ENCODE peak calls at places on chromosomes 12 and 14, in four cellular contexts. O is H9, T is trophoblast cell, Q is H1. I is an unnamed sample.
A peak's percentile ranks its signal among the peaks of the same experiment; 100 is the strongest.

GRCh38 chr12:23113781-23114180 is 488.8 kb downstream of the ETNK1 start:
- DNase-seq in T (peak; percentile 59), Q (no peak), O (no peak), I (no peak)

GRCh38 chr12:70845268-70845667 is 75.3 kb downstream of the PTPRR start:
- DNase-seq in T (no peak), Q (no peak), O (no peak), I (no peak)

GRCh38 chr14:75630695-75631452 is 29.8 kb downstream of the ERG28 start:
- DNase-seq in Q (peak; percentile 31), T (peak; percentile 75), O (peak; percentile 89), I (no peak)

GRCh38 chr12:91178139-91178561 is 4.5 kb downstream of the DCN start:
- DNase-seq in O (no peak), Q (no peak), T (peak; percentile 9), I (peak; percentile 62)

GRCh38 chr12:14904854-14905253 is 19.2 kb upstream of the MGP start:
- DNase-seq in Q (no peak), O (no peak), T (no peak), I (no peak)

GRCh38 chr14:105087963-105088811 is 23.0 kb upstream of the GPR132 start:
- DNase-seq in T (peak; percentile 95), O (peak; percentile 65), Q (no peak), I (peak; percentile 74)

GRCh38 chr14:53151523-53151866 is 1.6 kb downstream of the DDHD1 start:
- DNase-seq in Q (no peak), O (no peak), T (no peak), I (no peak)

GRCh38 chr14:57918791-57919190 is 52.9 kb upstream of the SLC35F4 start:
- DNase-seq in T (no peak), O (no peak), Q (no peak), I (no peak)

GRCh38 chr12:52870361-52871290 is 21.8 kb upstream of the KRT78 start:
- DNase-seq in T (peak; percentile 65), Q (no peak), O (peak; percentile 88), I (peak; percentile 25)

GRCh38 chr12:54398995-54399793 is 14.7 kb upstream of the ZNF385A start:
- DNase-seq in T (peak; percentile 95), O (peak; percentile 94), Q (no peak), I (peak; percentile 78)

GRCh38 chr14:104794641-104795467 is 694 bp downstream of the AKT1 start:
- DNase-seq in Q (no peak), T (no peak), O (peak; percentile 49), I (peak; percentile 19)

GRCh38 chr12:25689996-25690501 is 137.0 kb upstream of the LMNTD1 start:
- DNase-seq in Q (no peak), T (no peak), O (no peak), I (no peak)

GRCh38 chr14:100810861-100811461 is 15.0 kb upstream of the MEG3 start:
- DNase-seq in Q (no peak), O (no peak), T (no peak), I (no peak)

GRCh38 chr12:52186135-52186840 is 5.5 kb downstream of the KRT80 start:
- DNase-seq in T (peak; percentile 58), Q (no peak), O (peak; percentile 65), I (peak; percentile 87)

GRCh38 chr12:111056618-111057521 is 136.5 kb upstream of the MYL2 start:
- DNase-seq in O (no peak), Q (no peak), T (no peak), I (no peak)

GRCh38 chr12:32217354-32218310 is 111.0 kb downstream of the BICD1 start:
- DNase-seq in Q (no peak), O (no peak), T (peak; percentile 9), I (peak; percentile 85)

GRCh38 chr12:26011099-26011498 is 52.6 kb downstream of the RASSF8 start:
- DNase-seq in Q (no peak), O (no peak), T (no peak), I (peak; percentile 92)

GRCh38 chr12:85568395-85569103 is 267.7 kb downstream of the RASSF9 start:
- DNase-seq in T (no peak), Q (no peak), O (no peak), I (no peak)

GRCh38 chr12:52189376-52190174 is 2.2 kb downstream of the KRT80 start:
- DNase-seq in O (no peak), Q (no peak), T (no peak), I (peak; percentile 38)

GRCh38 chr14:76662580-76662979 is 98.7 kb upstream of the VASH1 start:
- DNase-seq in T (no peak), O (no peak), Q (no peak), I (no peak)

GRCh38 chr14:65206448-65207096 is 104.3 kb upstream of the MAX start:
- DNase-seq in Q (no peak), O (no peak), T (no peak), I (peak; percentile 91)

GRCh38 chr12:85489194-85489593 is 209.2 kb downstream of the ALX1 start:
- DNase-seq in T (no peak), Q (no peak), O (no peak), I (no peak)

GRCh38 chr12:19074700-19075099 is 54.8 kb upstream of the PLEKHA5 start:
- DNase-seq in O (no peak), Q (no peak), T (peak; percentile 10), I (peak; percentile 74)

GRCh38 chr14:58716706-58717105 is 78.9 kb downstream of the DACT1 start:
- DNase-seq in O (no peak), Q (no peak), T (no peak), I (no peak)

GRCh38 chr14:34035177-34035933 is 84.5 kb upstream of the EGLN3 start:
- DNase-seq in T (peak; percentile 62), O (no peak), Q (no peak), I (no peak)

GRCh38 chr12:94637714-94638113 is 12.6 kb downstream of the TMCC3 start:
- DNase-seq in T (no peak), O (no peak), Q (no peak), I (no peak)

GRCh38 chr14:56199095-56199975 is 81.1 kb downstream of the PELI2 start:
- DNase-seq in T (peak; percentile 41), Q (no peak), O (no peak), I (peak; percentile 99)

GRCh38 chr12:132219323-132219722 is 75.1 kb downstream of the NOC4L start:
- DNase-seq in T (no peak), O (no peak), Q (no peak), I (no peak)

GRCh38 chr12:68792952-68793351 is 15.0 kb upstream of the MDM2 start:
- DNase-seq in T (peak; percentile 40), Q (no peak), O (peak; percentile 36), I (peak; percentile 49)

GRCh38 chr14:104314251-104314941 is 176.0 kb downstream of the KIF26A start:
- DNase-seq in Q (no peak), O (peak; percentile 23), T (no peak), I (no peak)

GRCh38 chr12:77372026-77372425 is 306.7 kb upstream of the E2F7 start:
- DNase-seq in Q (no peak), T (no peak), O (no peak), I (no peak)

GRCh38 chr12:83168756-83169155 is 482.1 kb downstream of the TMTC2 start:
- DNase-seq in T (no peak), Q (no peak), O (no peak), I (no peak)

GRCh38 chr12:128823216-128823915 is 392 bp downstream of the SLC15A4 start:
- DNase-seq in O (peak; percentile 80), Q (no peak), T (peak; percentile 55), I (no peak)

GRCh38 chr12:50785406-50785805 is 21.5 kb downstream of the ATF1 start:
- DNase-seq in O (no peak), Q (no peak), T (no peak), I (no peak)

GRCh38 chr12:124586756-124587155 is 19.3 kb upstream of the NCOR2 start:
- DNase-seq in O (no peak), T (no peak), Q (no peak), I (no peak)

GRCh38 chr12:108606492-108606891 is 8.6 kb upstream of the TMEM119 start:
- DNase-seq in T (no peak), Q (no peak), O (no peak), I (no peak)

GRCh38 chr14:35949933-35950332 is 123.8 kb downstream of the BRMS1L start:
- DNase-seq in T (no peak), O (no peak), Q (no peak), I (no peak)
- H2BK5ac ChIP-seq in T (no peak overlapping the region), O (no peak overlapping the region), Q (no peak overlapping the region), I (no peak overlapping the region)

DNA sequence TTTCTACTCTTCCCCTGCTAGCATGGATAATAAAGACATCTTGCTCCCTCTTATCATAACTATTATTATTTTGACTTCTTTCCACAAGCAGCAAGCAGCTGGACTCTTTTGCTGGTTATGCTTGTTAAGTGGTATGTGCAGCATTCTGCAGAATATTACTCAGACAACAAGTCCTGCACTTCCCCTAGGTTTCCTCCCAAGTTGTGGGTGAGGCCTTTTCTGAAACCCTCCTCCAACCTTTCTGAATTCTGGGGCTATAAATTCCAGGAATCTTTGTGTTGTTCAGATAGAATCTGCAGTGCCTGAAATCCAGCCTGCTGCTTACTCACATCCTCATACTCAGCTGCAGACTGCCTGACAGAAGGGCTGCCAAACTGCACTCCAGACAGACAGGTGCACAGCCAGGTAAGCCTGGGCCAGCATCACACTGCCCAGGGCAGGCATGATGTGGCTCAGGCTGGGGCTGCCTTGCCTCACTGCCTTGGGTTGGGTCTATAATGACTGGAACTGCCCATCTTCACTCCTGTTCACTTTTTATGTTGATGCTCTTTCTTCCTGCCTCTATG is 6.2 kb upstream of the DHRS2 start:
- DNase-seq in O (no peak), T (peak; percentile 96), Q (no peak), I (peak; percentile 32)
- H2BK5ac ChIP-seq in O (no peak overlapping the region), T (no peak overlapping the region), Q (no peak overlapping the region), I (no peak overlapping the region)

DNA sequence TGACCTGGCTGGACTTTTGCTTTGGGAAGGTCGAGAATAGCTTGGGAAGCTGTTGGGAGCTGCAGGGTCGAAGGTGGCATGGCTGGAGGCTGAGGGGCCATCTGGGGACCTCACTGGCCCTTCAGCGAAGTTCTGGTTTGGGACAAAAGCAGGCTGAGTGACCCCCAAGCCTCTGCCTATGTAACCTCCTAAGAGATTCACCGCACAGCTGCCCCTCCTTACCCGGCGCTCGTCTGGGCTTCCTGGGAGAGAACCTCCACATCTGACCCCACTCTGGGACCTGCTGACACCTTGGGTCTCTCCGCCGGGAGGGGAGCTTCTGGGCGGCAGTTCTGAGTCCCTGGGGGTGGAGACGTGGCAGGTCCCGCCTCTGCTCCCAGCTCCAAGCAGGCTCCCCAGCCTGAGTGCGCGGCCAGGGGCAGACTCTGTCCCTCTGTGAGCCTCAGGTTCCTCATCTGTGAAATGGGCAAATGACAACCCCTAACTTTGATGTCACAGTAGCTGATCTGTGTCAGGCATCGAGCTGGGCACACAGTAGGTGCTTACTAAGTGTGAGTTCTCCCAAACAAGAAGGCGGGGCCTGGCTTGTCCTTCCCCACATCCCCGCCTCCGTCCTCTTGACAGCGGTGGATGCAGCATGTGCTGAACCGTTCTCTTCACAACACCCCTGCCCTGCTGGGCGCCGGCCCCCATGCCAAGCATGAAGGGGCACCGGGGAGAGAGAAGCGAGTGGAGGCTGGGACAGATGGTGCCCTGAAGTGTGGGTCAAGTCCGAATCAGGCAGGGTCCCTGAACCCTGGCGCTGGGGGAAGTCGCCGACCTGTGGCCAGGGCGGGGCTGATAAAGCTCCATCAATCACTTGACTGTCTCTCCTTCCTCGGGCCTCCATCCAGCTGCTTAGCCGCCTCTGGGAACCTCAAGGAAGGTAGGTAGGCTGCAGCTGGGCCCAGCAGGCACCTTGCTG is 3.8 kb downstream of the EXOC3L4 start:
- DNase-seq in O (no peak), T (no peak), Q (no peak), I (no peak)
- H2BK5ac ChIP-seq in O (no peak overlapping the region), T (no peak overlapping the region), Q (peak overlapping the region; percentile 3), I (no peak overlapping the region)

DNA sequence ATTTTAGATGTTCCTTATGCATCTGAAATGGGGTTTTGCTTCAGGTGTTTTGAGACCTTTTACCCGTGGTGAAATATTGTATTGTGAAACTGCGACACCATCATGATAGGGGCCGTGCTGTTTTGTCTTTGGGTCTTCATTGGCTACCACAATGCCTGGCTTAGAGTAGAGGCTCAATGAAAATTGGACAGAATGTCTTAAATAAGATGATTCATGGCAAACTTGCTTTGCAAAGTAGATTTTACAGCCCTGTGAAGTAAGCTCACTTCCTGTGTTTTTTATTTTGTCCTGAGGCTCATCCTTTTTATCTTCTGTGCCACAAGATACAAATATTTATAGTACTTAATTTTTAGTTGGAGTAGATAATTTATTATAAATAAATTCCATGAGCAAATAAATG is 111.3 kb upstream of the FRMD6 start:
- DNase-seq in O (no peak), Q (no peak), T (peak; percentile 43), I (peak; percentile 41)
- H2BK5ac ChIP-seq in O (no peak overlapping the region), Q (no peak overlapping the region), T (peak overlapping the region; percentile 100), I (peak overlapping the region; percentile 93)